ENCODE peak calls at places on chromosomes 11 and 22, in five cellular contexts. One of them, this sample, is unnamed.

GRCh38 chr11:19800162-19800561 is 87.5 kb downstream of the NAV2 start:
- DNase-seq in trophoblast cell: no peak
- DNase-seq in H1: no peak
- DNase-seq in H9: no peak
- DNase-seq in mesenchymal stem cell: no peak
- DNase-seq in this sample: no peak

GRCh38 chr11:76243157-76243556 is 36.9 kb upstream of the WNT11 start:
- DNase-seq in trophoblast cell: no peak
- DNase-seq in H1: no peak
- DNase-seq in H9: peak; percentile 80
- DNase-seq in mesenchymal stem cell: no peak
- DNase-seq in this sample: no peak

GRCh38 chr22:46432164-46433068 is 96.9 kb downstream of the TRMU start:
- DNase-seq in H1: no peak
- DNase-seq in H9: no peak
- DNase-seq in trophoblast cell: no peak
- DNase-seq in mesenchymal stem cell: no peak
- DNase-seq in this sample: no peak

GRCh38 chr22:39463931-39464390 is 7.1 kb downstream of the MGAT3 start:
- DNase-seq in trophoblast cell: peak; percentile 83
- DNase-seq in mesenchymal stem cell: no peak
- DNase-seq in H1: no peak
- DNase-seq in H9: no peak
- DNase-seq in this sample: no peak

GRCh38 chr11:62069374-62069773 is 54.4 kb upstream of the INCENP start:
- DNase-seq in trophoblast cell: no peak
- DNase-seq in mesenchymal stem cell: no peak
- DNase-seq in H1: no peak
- DNase-seq in H9: no peak
- DNase-seq in this sample: no peak

GRCh38 chr22:30285846-30286200 is 3.5 kb downstream of the CASTOR1 start:
- DNase-seq in H1: no peak
- DNase-seq in H9: no peak
- DNase-seq in trophoblast cell: no peak
- DNase-seq in mesenchymal stem cell: no peak
- DNase-seq in this sample: no peak

GRCh38 chr11:19768197-19768596 is 55.6 kb downstream of the NAV2 start:
- DNase-seq in mesenchymal stem cell: no peak
- DNase-seq in H9: no peak
- DNase-seq in trophoblast cell: no peak
- DNase-seq in H1: no peak
- DNase-seq in this sample: no peak

GRCh38 chr11:46778416-46778815 is 59.4 kb downstream of the F2 start:
- DNase-seq in H9: no peak
- DNase-seq in mesenchymal stem cell: no peak
- DNase-seq in trophoblast cell: no peak
- DNase-seq in H1: no peak
- DNase-seq in this sample: no peak

GRCh38 chr11:15816270-15816871 is 540.0 kb downstream of the SOX6 start:
- DNase-seq in H1: no peak
- DNase-seq in trophoblast cell: no peak
- DNase-seq in H9: no peak
- DNase-seq in mesenchymal stem cell: peak; percentile 92
- DNase-seq in this sample: no peak

GRCh38 chr11:117538731-117539130 is 211.1 kb downstream of the CEP164 start:
- DNase-seq in trophoblast cell: no peak
- DNase-seq in mesenchymal stem cell: peak; percentile 5
- DNase-seq in H1: no peak
- DNase-seq in H9: no peak
- DNase-seq in this sample: peak; percentile 27

GRCh38 chr11:128900468-128900867 is 9.3 kb downstream of the KCNJ5 start:
- DNase-seq in H1: no peak
- DNase-seq in mesenchymal stem cell: no peak
- DNase-seq in trophoblast cell: no peak
- DNase-seq in H9: no peak
- DNase-seq in this sample: no peak

GRCh38 chr11:1008001-1008400 is 28.5 kb downstream of the MUC6 start:
- DNase-seq in trophoblast cell: no peak
- DNase-seq in mesenchymal stem cell: no peak
- DNase-seq in H1: no peak
- DNase-seq in H9: no peak
- DNase-seq in this sample: no peak

GRCh38 chr11:14852571-14853177 is 39.4 kb downstream of the CYP2R1 start:
- DNase-seq in mesenchymal stem cell: no peak
- DNase-seq in H9: no peak
- DNase-seq in H1: no peak
- DNase-seq in trophoblast cell: no peak
- DNase-seq in this sample: no peak

GRCh38 chr11:107018274-107018901 is at the start of gene GUCY1A2:
- DNase-seq in H1: no peak
- DNase-seq in H9: peak; percentile 59
- DNase-seq in mesenchymal stem cell: peak; percentile 44
- DNase-seq in trophoblast cell: no peak
- DNase-seq in this sample: peak; percentile 38

GRCh38 chr11:75434886-75435570 is 2.0 kb upstream of the KLHL35 start:
- DNase-seq in mesenchymal stem cell: no peak
- DNase-seq in H9: no peak
- DNase-seq in trophoblast cell: no peak
- DNase-seq in H1: no peak
- DNase-seq in this sample: no peak

GRCh38 chr22:27108425-27109114 is 451.2 kb downstream of the MIAT start:
- DNase-seq in H9: no peak
- DNase-seq in mesenchymal stem cell: no peak
- DNase-seq in H1: no peak
- DNase-seq in trophoblast cell: no peak
- DNase-seq in this sample: no peak

GRCh38 chr11:61963282-61964057 is 4.0 kb downstream of the FTH1 start:
- DNase-seq in mesenchymal stem cell: no peak
- DNase-seq in H9: no peak
- DNase-seq in H1: no peak
- DNase-seq in trophoblast cell: peak; percentile 82
- DNase-seq in this sample: no peak

GRCh38 chr22:43992331-43992821 is 31.7 kb upstream of the PARVB start:
- DNase-seq in mesenchymal stem cell: no peak
- DNase-seq in trophoblast cell: no peak
- DNase-seq in H9: no peak
- DNase-seq in H1: no peak
- DNase-seq in this sample: no peak

GRCh38 chr11:46418751-46419150 is 27.2 kb upstream of the CHRM4 start:
- DNase-seq in H9: no peak
- DNase-seq in mesenchymal stem cell: no peak
- DNase-seq in trophoblast cell: no peak
- DNase-seq in H1: no peak
- DNase-seq in this sample: no peak

GRCh38 chr11:37812281-37812880 is 1214.3 kb upstream of the RAG2 start:
- DNase-seq in mesenchymal stem cell: no peak
- DNase-seq in H9: peak; percentile 39
- DNase-seq in trophoblast cell: no peak
- DNase-seq in H1: peak; percentile 1
- DNase-seq in this sample: no peak

GRCh38 chr11:1163911-1164735 is 6.4 kb downstream of the MUC5AC start:
- DNase-seq in H9: no peak
- DNase-seq in H1: no peak
- DNase-seq in mesenchymal stem cell: no peak
- DNase-seq in trophoblast cell: no peak
- DNase-seq in this sample: no peak

GRCh38 chr11:6568191-6568918 is 35.1 kb downstream of the RRP8 start:
- DNase-seq in H9: peak; percentile 73
- DNase-seq in trophoblast cell: no peak
- DNase-seq in H1: no peak
- DNase-seq in mesenchymal stem cell: peak; percentile 40
- DNase-seq in this sample: no peak

GRCh38 chr11:69008774-69009440 is 4.1 kb downstream of the MRGPRF start:
- DNase-seq in mesenchymal stem cell: peak; percentile 98
- DNase-seq in H9: peak; percentile 61
- DNase-seq in trophoblast cell: peak; percentile 83
- DNase-seq in H1: peak; percentile 51
- DNase-seq in this sample: no peak

GRCh38 chr11:69010964-69011623 is 2.0 kb downstream of the MRGPRF start:
- DNase-seq in H1: peak; percentile 38
- DNase-seq in trophoblast cell: no peak
- DNase-seq in mesenchymal stem cell: peak; percentile 78
- DNase-seq in H9: peak; percentile 84
- DNase-seq in this sample: peak; percentile 67

GRCh38 chr11:69011624-69012091 is 1.4 kb downstream of the MRGPRF start:
- DNase-seq in trophoblast cell: no peak
- DNase-seq in H1: no peak
- DNase-seq in H9: no peak
- DNase-seq in mesenchymal stem cell: no peak
- DNase-seq in this sample: no peak

GRCh38 chr11:69009441-69010211 is 3.4 kb downstream of the MRGPRF start:
- DNase-seq in H1: no peak
- DNase-seq in mesenchymal stem cell: peak; percentile 10
- DNase-seq in trophoblast cell: no peak
- DNase-seq in H9: no peak
- DNase-seq in this sample: no peak

GRCh38 chr11:69010361-69010891 is 2.6 kb downstream of the MRGPRF start:
- DNase-seq in H1: no peak
- DNase-seq in H9: no peak
- DNase-seq in trophoblast cell: peak; percentile 11
- DNase-seq in mesenchymal stem cell: peak; percentile 19
- DNase-seq in this sample: no peak
- H4K8ac ChIP-seq in H1: no peak overlapping the region
- H4K8ac ChIP-seq in H9: no peak overlapping the region
- H4K8ac ChIP-seq in trophoblast cell: peak overlapping the region; percentile 1
- H4K8ac ChIP-seq in mesenchymal stem cell: peak overlapping the region; percentile 82
- H4K8ac ChIP-seq in this sample: no peak overlapping the region

GRCh38 chr11:12186683-12187082 is 76.3 kb downstream of the MICAL2 start:
- DNase-seq in H1: no peak
- DNase-seq in trophoblast cell: no peak
- DNase-seq in mesenchymal stem cell: no peak
- DNase-seq in H9: no peak
- DNase-seq in this sample: no peak
- H3K18ac ChIP-seq in H1: no peak overlapping the region
- H3K18ac ChIP-seq in trophoblast cell: peak overlapping the region; percentile 22
- H3K18ac ChIP-seq in mesenchymal stem cell: peak overlapping the region; percentile 77
- H3K18ac ChIP-seq in H9: no peak overlapping the region
- H3K18ac ChIP-seq in this sample: peak overlapping the region; percentile 88

DNA sequence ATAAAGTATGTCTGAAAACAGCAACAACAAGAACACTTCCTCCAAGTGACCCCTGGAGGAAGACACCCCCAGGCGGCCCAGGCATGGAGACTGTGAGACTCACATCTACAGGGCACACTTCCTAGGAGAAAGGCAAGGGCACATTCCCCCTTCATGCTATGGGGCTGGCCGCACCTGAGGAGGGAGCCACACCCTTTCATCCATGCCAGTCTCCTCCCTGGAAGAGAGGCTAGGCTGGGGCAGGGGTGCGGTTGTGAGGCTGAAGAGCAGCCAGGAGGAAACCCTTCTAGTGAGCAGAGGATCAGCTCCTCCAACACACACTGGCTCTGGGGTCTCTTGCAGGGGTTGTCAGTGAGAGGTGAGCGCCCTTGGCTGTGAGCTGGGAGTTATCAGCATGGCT is 678.8 kb downstream of the NTM start:
- DNase-seq in trophoblast cell: no peak
- DNase-seq in H1: no peak
- DNase-seq in H9: no peak
- DNase-seq in mesenchymal stem cell: no peak
- DNase-seq in this sample: no peak
- H2BK12ac ChIP-seq in trophoblast cell: no peak overlapping the region
- H2BK12ac ChIP-seq in H1: no peak overlapping the region
- H2BK12ac ChIP-seq in H9: no peak overlapping the region
- H2BK12ac ChIP-seq in mesenchymal stem cell: peak overlapping the region; percentile 87
- H2BK12ac ChIP-seq in this sample: no peak overlapping the region

DNA sequence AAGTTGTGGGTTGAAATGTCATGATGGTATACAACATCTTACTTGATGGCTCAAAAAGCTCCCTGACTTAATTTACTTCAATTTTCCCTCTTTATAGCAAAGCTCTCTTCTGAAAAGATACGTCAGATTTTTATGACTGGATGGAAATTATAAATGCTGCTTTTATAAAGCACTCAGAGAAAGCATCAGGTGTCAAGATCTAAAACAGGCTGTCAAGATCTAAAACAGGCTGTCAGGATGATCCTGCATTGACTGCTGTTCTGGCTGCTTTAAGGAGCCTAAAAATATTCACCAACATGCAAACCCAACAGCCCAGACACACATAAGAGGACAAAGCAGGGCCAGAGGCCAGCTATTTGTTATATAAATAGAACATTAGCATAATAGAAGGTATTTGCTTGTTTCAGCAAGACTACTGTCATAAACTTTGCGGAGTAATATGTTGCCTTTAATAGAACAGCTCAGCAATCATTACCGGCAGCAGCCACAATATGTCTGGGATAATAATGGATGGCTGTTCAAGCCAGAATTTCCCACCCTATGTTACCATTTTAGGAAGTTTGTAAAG is 77.3 kb upstream of the ANO5 start:
- DNase-seq in trophoblast cell: no peak
- DNase-seq in H1: no peak
- DNase-seq in mesenchymal stem cell: no peak
- DNase-seq in H9: no peak
- DNase-seq in this sample: no peak
- H4K8ac ChIP-seq in trophoblast cell: no peak overlapping the region
- H4K8ac ChIP-seq in H1: no peak overlapping the region
- H4K8ac ChIP-seq in mesenchymal stem cell: no peak overlapping the region
- H4K8ac ChIP-seq in H9: no peak overlapping the region
- H4K8ac ChIP-seq in this sample: no peak overlapping the region

This sample was measured in neuronal stem cell.